ENCODE peak calls at places on chromosomes 3 and 15, in six cellular contexts. One of them, this sample, is unnamed.

GRCh38 chr15:31136016-31136415 is 34.5 kb upstream of the TRPM1 start:
- DNase-seq in HCT116: no peak
- DNase-seq in adrenal gland: no peak
- DNase-seq in transverse colon: no peak
- DNase-seq in upper lobe of left lung: no peak
- DNase-seq in esophagus squamous epithelium: no peak
- DNase-seq in this sample: no peak

GRCh38 chr15:69104050-69104750 is 56.2 kb upstream of the GLCE start:
- DNase-seq in HCT116: no peak
- DNase-seq in adrenal gland: no peak
- DNase-seq in transverse colon: no peak
- DNase-seq in upper lobe of left lung: no peak
- DNase-seq in esophagus squamous epithelium: no peak
- DNase-seq in this sample: no peak

GRCh38 chr15:42155546-42156265 is 730 bp downstream of the PLA2G4F start:
- DNase-seq in HCT116: no peak
- DNase-seq in adrenal gland: no peak
- DNase-seq in transverse colon: peak; percentile 76
- DNase-seq in upper lobe of left lung: no peak
- DNase-seq in esophagus squamous epithelium: no peak
- DNase-seq in this sample: no peak

GRCh38 chr3:28682126-28682525 is 333.5 kb upstream of the AZI2 start:
- DNase-seq in HCT116: no peak
- DNase-seq in adrenal gland: no peak
- DNase-seq in transverse colon: no peak
- DNase-seq in upper lobe of left lung: no peak
- DNase-seq in esophagus squamous epithelium: no peak
- DNase-seq in this sample: no peak

GRCh38 chr3:110711851-110712396 is 359.7 kb upstream of the NECTIN3 start:
- DNase-seq in HCT116: no peak
- DNase-seq in adrenal gland: no peak
- DNase-seq in transverse colon: no peak
- DNase-seq in upper lobe of left lung: no peak
- DNase-seq in esophagus squamous epithelium: no peak
- DNase-seq in this sample: no peak

GRCh38 chr15:62541250-62541649 is 376.2 kb upstream of the C2CD4B start:
- DNase-seq in HCT116: no peak
- DNase-seq in adrenal gland: no peak
- DNase-seq in transverse colon: no peak
- DNase-seq in upper lobe of left lung: no peak
- DNase-seq in esophagus squamous epithelium: no peak
- DNase-seq in this sample: no peak

GRCh38 chr3:169241928-169242751 is 421.4 kb downstream of the MECOM start:
- DNase-seq in HCT116: no peak
- DNase-seq in adrenal gland: no peak
- DNase-seq in transverse colon: no peak
- DNase-seq in upper lobe of left lung: peak; percentile 37
- DNase-seq in esophagus squamous epithelium: no peak
- DNase-seq in this sample: no peak

GRCh38 chr3:53254810-53255359 is 937 bp downstream of the TKT start:
- DNase-seq in HCT116: no peak
- DNase-seq in adrenal gland: peak; percentile 70
- DNase-seq in transverse colon: peak; percentile 86
- DNase-seq in upper lobe of left lung: peak; percentile 88
- DNase-seq in esophagus squamous epithelium: no peak
- DNase-seq in this sample: peak; percentile 74

GRCh38 chr15:88835646-88836045 is 32.4 kb downstream of the ACAN start:
- DNase-seq in HCT116: no peak
- DNase-seq in adrenal gland: no peak
- DNase-seq in transverse colon: no peak
- DNase-seq in upper lobe of left lung: no peak
- DNase-seq in esophagus squamous epithelium: no peak
- DNase-seq in this sample: no peak

GRCh38 chr3:183253364-183253960 is 409 bp downstream of the B3GNT5 start:
- DNase-seq in HCT116: no peak
- DNase-seq in adrenal gland: peak; percentile 74
- DNase-seq in transverse colon: peak; percentile 68
- DNase-seq in upper lobe of left lung: peak; percentile 74
- DNase-seq in esophagus squamous epithelium: no peak
- DNase-seq in this sample: peak; percentile 83

GRCh38 chr3:15859507-15860013 is 61.8 kb upstream of the ANKRD28 start:
- DNase-seq in HCT116: peak; percentile 52
- DNase-seq in adrenal gland: peak; percentile 83
- DNase-seq in transverse colon: peak; percentile 86
- DNase-seq in upper lobe of left lung: peak; percentile 89
- DNase-seq in esophagus squamous epithelium: peak; percentile 16
- DNase-seq in this sample: peak; percentile 89
- TF ChIP-seq POLR2A in HCT116: no peak
- TF ChIP-seq POLR2A in adrenal gland: peak; percentile 61
- TF ChIP-seq POLR2A in transverse colon: peak; percentile 60
- TF ChIP-seq POLR2A in upper lobe of left lung: no peak
- TF ChIP-seq POLR2A in esophagus squamous epithelium: peak; percentile 48
- TF ChIP-seq POLR2A in this sample: peak; percentile 53

GRCh38 chr15:95043933-95044313 is 812.6 kb downstream of the MCTP2 start:
- DNase-seq in HCT116: no peak
- DNase-seq in adrenal gland: no peak
- DNase-seq in transverse colon: no peak
- DNase-seq in upper lobe of left lung: no peak
- DNase-seq in esophagus squamous epithelium: no peak
- DNase-seq in this sample: no peak
- H3K4me1 ChIP-seq in HCT116: no peaks in the 10 kb centered on the region
- H3K4me1 ChIP-seq in adrenal gland: no peaks in the 10 kb centered on the region
- H3K4me1 ChIP-seq in transverse colon: no peaks in the 10 kb centered on the region
- H3K4me1 ChIP-seq in upper lobe of left lung: no peaks in the 10 kb centered on the region
- H3K4me1 ChIP-seq in esophagus squamous epithelium: no peaks in the 10 kb centered on the region
- H3K4me1 ChIP-seq in this sample: no peaks in the 10 kb centered on the region

GRCh38 chr3:8983026-8983425 is 19.8 kb upstream of the RAD18 start:
- DNase-seq in HCT116: no peak
- DNase-seq in adrenal gland: no peak
- DNase-seq in transverse colon: no peak
- DNase-seq in upper lobe of left lung: no peak
- DNase-seq in esophagus squamous epithelium: no peak
- DNase-seq in this sample: no peak

GRCh38 chr3:8983591-8983990 is 20.3 kb upstream of the RAD18 start:
- DNase-seq in HCT116: no peak
- DNase-seq in adrenal gland: no peak
- DNase-seq in transverse colon: no peak
- DNase-seq in upper lobe of left lung: no peak
- DNase-seq in esophagus squamous epithelium: no peak
- DNase-seq in this sample: no peak

GRCh38 chr3:8985411-8985831 is 22.1 kb upstream of the RAD18 start:
- DNase-seq in HCT116: no peak
- DNase-seq in adrenal gland: no peak
- DNase-seq in transverse colon: no peak
- DNase-seq in upper lobe of left lung: no peak
- DNase-seq in esophagus squamous epithelium: no peak
- DNase-seq in this sample: no peak

GRCh38 chr3:8984512-8984911 is 21.2 kb upstream of the RAD18 start:
- DNase-seq in HCT116: no peak
- DNase-seq in adrenal gland: no peak
- DNase-seq in transverse colon: no peak
- DNase-seq in upper lobe of left lung: no peak
- DNase-seq in esophagus squamous epithelium: no peak
- DNase-seq in this sample: no peak

DNA sequence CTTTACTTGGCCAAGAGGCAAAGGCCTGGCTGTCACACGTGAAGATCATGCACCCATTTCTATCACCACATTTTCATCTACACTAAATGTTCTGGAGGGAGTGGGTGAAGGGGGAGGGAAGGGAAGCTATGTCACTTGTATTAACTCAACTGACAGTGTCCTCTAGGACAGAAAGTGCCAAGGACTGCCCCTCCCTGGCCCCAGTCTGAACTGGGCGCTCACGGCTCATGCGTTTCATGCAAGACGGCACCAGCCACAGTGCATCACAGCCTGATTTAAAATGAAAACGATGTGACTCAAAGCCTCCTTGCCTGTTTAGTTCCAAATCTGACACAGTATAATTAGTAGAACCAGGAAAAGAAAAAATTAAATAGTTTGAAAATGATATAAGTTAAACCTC is 20.8 kb upstream of the RAD18 start:
- DNase-seq in HCT116: no peak
- DNase-seq in adrenal gland: no peak
- DNase-seq in transverse colon: no peak
- DNase-seq in upper lobe of left lung: no peak
- DNase-seq in esophagus squamous epithelium: no peak
- DNase-seq in this sample: no peak
- TF ChIP-seq POLR2A in HCT116: no peak
- TF ChIP-seq POLR2A in adrenal gland: no peak
- TF ChIP-seq POLR2A in transverse colon: no peak
- TF ChIP-seq POLR2A in upper lobe of left lung: no peak
- TF ChIP-seq POLR2A in esophagus squamous epithelium: no peak
- TF ChIP-seq POLR2A in this sample: no peak

GRCh38 chr15:72785452-72786243 is 2.1 kb upstream of the ADPGK start:
- DNase-seq in HCT116: no peak
- DNase-seq in adrenal gland: no peak
- DNase-seq in transverse colon: peak; percentile 14
- DNase-seq in upper lobe of left lung: no peak
- DNase-seq in esophagus squamous epithelium: no peak
- DNase-seq in this sample: no peak
- H3K4me1 ChIP-seq in HCT116: no peaks in the 10 kb centered on the region
- H3K4me1 ChIP-seq in adrenal gland: no peaks in the 10 kb centered on the region
- H3K4me1 ChIP-seq in transverse colon: peaks cover 21% of the 10 kb centered on the region
- H3K4me1 ChIP-seq in upper lobe of left lung: peaks cover 30% of the 10 kb centered on the region
- H3K4me1 ChIP-seq in esophagus squamous epithelium: peaks cover 20% of the 10 kb centered on the region
- H3K4me1 ChIP-seq in this sample: no peaks in the 10 kb centered on the region

DNA sequence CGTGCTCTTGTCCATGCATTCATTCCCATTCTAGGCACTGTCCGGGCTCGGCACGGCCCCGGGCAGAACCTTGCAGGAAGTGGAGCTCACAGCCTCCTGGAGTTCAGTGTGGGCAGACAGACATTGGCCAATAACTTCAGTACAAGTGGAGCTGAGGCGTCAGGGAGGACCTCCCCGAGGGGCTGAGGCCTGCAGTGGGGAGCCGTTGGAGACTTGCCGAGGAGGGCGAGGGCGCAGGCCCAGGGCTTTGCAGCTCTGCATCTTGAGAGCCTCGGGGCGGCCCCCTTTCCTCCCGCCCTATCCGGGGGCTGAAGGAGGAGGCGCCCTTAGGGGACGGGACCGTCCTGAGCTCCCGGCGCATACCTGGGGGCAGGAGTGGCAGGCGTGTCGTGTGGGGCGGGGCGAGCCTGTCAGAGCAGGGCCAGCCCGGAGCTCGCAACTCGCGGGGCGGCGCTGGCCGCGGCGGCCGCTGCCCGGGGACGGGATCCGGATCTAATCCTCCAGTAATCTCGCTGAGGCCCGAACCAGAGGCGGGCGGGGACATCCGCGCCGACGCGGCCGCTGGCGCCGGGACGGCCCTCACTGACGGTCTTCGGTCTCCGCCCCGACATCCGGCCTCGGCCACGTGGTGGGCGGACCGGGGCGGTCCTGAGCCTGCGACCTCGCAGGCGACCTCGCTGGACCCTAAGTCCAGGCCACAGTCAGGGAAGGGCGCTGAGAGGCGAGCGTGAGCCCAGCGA is at the start of gene ACY1:
- DNase-seq in HCT116: peak; percentile 57
- DNase-seq in adrenal gland: peak; percentile 87
- DNase-seq in transverse colon: peak; percentile 92
- DNase-seq in upper lobe of left lung: peak; percentile 88
- DNase-seq in esophagus squamous epithelium: no peak
- DNase-seq in this sample: peak; percentile 94
- TF ChIP-seq POLR2A in HCT116: peak; percentile 18
- TF ChIP-seq POLR2A in adrenal gland: peak; percentile 86
- TF ChIP-seq POLR2A in transverse colon: peak; percentile 90
- TF ChIP-seq POLR2A in upper lobe of left lung: peak; percentile 48
- TF ChIP-seq POLR2A in esophagus squamous epithelium: peak; percentile 74
- TF ChIP-seq POLR2A in this sample: peak; percentile 95

This sample was measured in right lobe of liver.